ENCODE peak calls at places on chromosomes 2 and 18, in seven cellular contexts. Y, Z, B, R, J, G and O are unnamed samples.
A peak's percentile ranks its signal among the peaks of the same experiment; 100 is the strongest.

GRCh38 chr18:46250084-46250811 is 146.1 kb downstream of the HAUS1 start:
- DNase-seq in Y (peak; percentile 40), Z (peak; percentile 51), B (no peak), R (no peak), J (no peak), G (no peak), O (peak; percentile 82)

GRCh38 chr2:23008951-23009350 is 376.0 kb upstream of the KLHL29 start:
- DNase-seq in Y (no peak), Z (no peak), B (no peak), R (no peak), J (no peak), G (no peak), O (no peak)

GRCh38 chr2:64422466-64422865 is 31.5 kb upstream of the LGALSL start:
- DNase-seq in Y (no peak), Z (no peak), B (no peak), R (no peak), J (no peak), G (no peak), O (no peak)

GRCh38 chr2:16099326-16099725 is 159.0 kb downstream of the MYCN start:
- DNase-seq in Y (no peak), Z (no peak), B (no peak), R (no peak), J (no peak), G (no peak), O (no peak)

GRCh38 chr2:27322301-27322765 is 564 bp downstream of the MPV17 start:
- DNase-seq in Y (peak; percentile 29), Z (peak; percentile 19), B (peak; percentile 60), R (peak; percentile 12), J (no peak), G (peak; percentile 29), O (no peak)

GRCh38 chr2:195407782-195408181 is 249.2 kb upstream of the SLC39A10 start:
- DNase-seq in Y (peak; percentile 15), Z (no peak), B (no peak), R (no peak), J (no peak), G (no peak), O (no peak)

GRCh38 chr2:103166406-103167324 is 404.8 kb downstream of the TMEM182 start:
- DNase-seq in Y (no peak), Z (no peak), B (no peak), R (no peak), J (no peak), G (no peak), O (no peak)

GRCh38 chr2:160028431-160029269 is 33.8 kb downstream of the PLA2R1 start:
- DNase-seq in Y (peak; percentile 48), Z (no peak), B (no peak), R (no peak), J (no peak), G (no peak), O (no peak)

GRCh38 chr2:177482195-177482594 is 89.6 kb downstream of the AGPS start:
- DNase-seq in Y (no peak), Z (no peak), B (no peak), R (no peak), J (no peak), G (no peak), O (no peak)

GRCh38 chr2:134070281-134070731 is 183.6 kb upstream of the MGAT5 start:
- DNase-seq in Y (no peak), Z (no peak), B (no peak), R (no peak), J (no peak), G (no peak), O (no peak)

GRCh38 chr2:240879105-240879504 is 10.5 kb downstream of the AGXT start:
- DNase-seq in Y (no peak), Z (no peak), B (peak; percentile 21), R (no peak), J (no peak), G (no peak), O (no peak)

GRCh38 chr18:62937065-62937464 is 221.7 kb downstream of the PHLPP1 start:
- DNase-seq in Y (peak; percentile 25), Z (no peak), B (no peak), R (no peak), J (no peak), G (no peak), O (no peak)

GRCh38 chr2:111173856-111174255 is 53.1 kb downstream of the BCL2L11 start:
- DNase-seq in Y (no peak), Z (no peak), B (no peak), R (no peak), J (no peak), G (no peak), O (no peak)

GRCh38 chr18:50793641-50794565 is 25.9 kb downstream of the MRO start:
- DNase-seq in Y (no peak), Z (no peak), B (no peak), R (no peak), J (no peak), G (no peak), O (no peak)

GRCh38 chr2:126886201-126886905 is 12.3 kb upstream of the TEX51 start:
- DNase-seq in Y (peak; percentile 82), Z (peak; percentile 19), B (peak; percentile 72), R (peak; percentile 32), J (peak; percentile 55), G (peak; percentile 89), O (peak; percentile 2)

GRCh38 chr2:176461686-176462376 is 192.6 kb downstream of the MTX2 start:
- DNase-seq in Y (no peak), Z (no peak), B (no peak), R (no peak), J (no peak), G (no peak), O (no peak)

GRCh38 chr2:132562245-132562644 is 107.8 kb downstream of the LYPD1 start:
- DNase-seq in Y (peak; percentile 46), Z (no peak), B (no peak), R (no peak), J (no peak), G (no peak), O (no peak)

GRCh38 chr2:51158236-51158635 is 126.3 kb upstream of the NRXN1 start:
- DNase-seq in Y (no peak), Z (no peak), B (no peak), R (no peak), J (no peak), G (no peak), O (no peak)

GRCh38 chr18:23828426-23828825 is 139.2 kb downstream of the LAMA3 start:
- DNase-seq in Y (peak; percentile 36), Z (peak; percentile 52), B (no peak), R (no peak), J (no peak), G (no peak), O (peak; percentile 70)

GRCh38 chr18:42338683-42339082 is 383.6 kb downstream of the PIK3C3 start:
- DNase-seq in Y (no peak), Z (no peak), B (no peak), R (no peak), J (no peak), G (no peak), O (no peak)